ENCODE peak calls at places on chromosomes 3 and 15, in seven cellular contexts. W is HepG2, T is A549, C is ovary, F is sigmoid colon, R is stomach, Y is suprapubic skin. L is an unnamed sample.

GRCh38 chr3:28240440-28240839 is 979 bp upstream of the CMC1 start:
- DNase-seq in W (peak), T (no peak), C (no peak), F (no peak), R (no peak), Y (no peak), L (no peak)

GRCh38 chr3:114745322-114746240 is 401.5 kb downstream of the ZBTB20 start:
- DNase-seq in W (peak), T (peak), C (no peak), F (no peak), R (no peak), Y (no peak), L (peak)

GRCh38 chr3:30964612-30965011 is 70.2 kb upstream of the GADL1 start:
- DNase-seq in W (no peak), T (no peak), C (no peak), F (no peak), R (no peak), Y (no peak), L (no peak)

GRCh38 chr3:13567684-13568514 is 19.0 kb downstream of the FBLN2 start:
- DNase-seq in W (no peak), T (no peak), C (no peak), F (no peak), R (no peak), Y (no peak), L (no peak)

GRCh38 chr3:98325055-98325454 is 28.6 kb upstream of the OR5K4 start:
- DNase-seq in W (no peak), T (no peak), C (no peak), F (no peak), R (peak), Y (no peak), L (no peak)

GRCh38 chr3:52455283-52456168 is at the start of gene NISCH:
- DNase-seq in W (peak), T (peak), C (peak), F (peak), R (peak), Y (peak), L (peak)

GRCh38 chr3:188772886-188773285 is 398.9 kb upstream of the TPRG1 start:
- DNase-seq in W (peak), T (peak), C (peak), F (no peak), R (peak), Y (no peak), L (no peak)

GRCh38 chr3:101574388-101575156 is 592 bp downstream of the PCNP start:
- DNase-seq in W (peak), T (peak), C (peak), F (peak), R (peak), Y (peak), L (peak)

GRCh38 chr3:129576514-129577345 is 29.7 kb downstream of the PLXND1 start:
- DNase-seq in W (peak), T (no peak), C (no peak), F (peak), R (peak), Y (no peak), L (peak)

GRCh38 chr15:63407612-63408011 is 26.0 kb upstream of the CA12 start:
- DNase-seq in W (no peak), T (no peak), C (no peak), F (no peak), R (no peak), Y (no peak), L (no peak)

GRCh38 chr3:124700880-124701684 is 29.2 kb upstream of the UMPS start:
- DNase-seq in W (peak), T (no peak), C (no peak), F (no peak), R (no peak), Y (no peak), L (no peak)

GRCh38 chr3:183534249-183534648 is 21.3 kb downstream of the KLHL6 start:
- DNase-seq in W (no peak), T (no peak), C (no peak), F (no peak), R (no peak), Y (no peak), L (no peak)

GRCh38 chr15:94655249-94655648 is 423.9 kb downstream of the MCTP2 start:
- DNase-seq in W (no peak), T (no peak), C (no peak), F (no peak), R (no peak), Y (no peak), L (no peak)

DNA sequence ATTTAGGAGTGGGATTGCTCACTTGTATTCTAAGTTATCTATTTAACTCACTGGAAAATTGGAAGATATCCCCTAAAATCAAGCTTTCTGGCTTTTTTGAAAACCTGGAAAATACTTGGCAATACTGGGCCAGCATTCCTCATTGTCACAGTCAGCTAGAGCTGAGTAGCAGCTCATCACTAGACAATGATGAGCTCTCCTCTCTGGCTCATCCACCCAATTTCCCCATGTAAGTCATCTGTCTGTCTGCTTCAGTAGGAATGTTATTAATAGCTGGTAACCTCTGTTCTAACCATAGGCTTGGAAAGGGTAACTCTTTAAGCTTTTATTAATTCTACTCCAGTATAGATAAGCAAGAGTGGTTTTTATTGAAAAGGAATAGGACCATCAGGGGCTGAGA is 39.7 kb upstream of the PIK3R4 start:
- DNase-seq in W (no peak), T (no peak), C (no peak), F (no peak), R (no peak), Y (no peak), L (no peak)
- TF ChIP-seq CTCF in W (no peak), T (no peak), C (no peak), F (no peak), R (no peak), Y (no peak), L (no peak)

GRCh38 chr3:172653004-172653403 is 57.9 kb downstream of the NCEH1 start:
- DNase-seq in W (no peak), T (no peak), C (no peak), F (no peak), R (no peak), Y (no peak), L (no peak)
- TF ChIP-seq EP300 in W (no peak), T (no peak), C (no peak), F (no peak), R (no peak), Y (no peak), L (no peak)

GRCh38 chr15:64693134-64693533 is 82.3 kb downstream of the RBPMS2 start:
- DNase-seq in W (peak), T (no peak), C (peak), F (peak), R (peak), Y (no peak), L (no peak)

GRCh38 chr15:64690008-64690407 is 85.4 kb downstream of the RBPMS2 start:
- DNase-seq in W (no peak), T (no peak), C (no peak), F (no peak), R (no peak), Y (no peak), L (no peak)

GRCh38 chr15:64688770-64689169 is 86.6 kb downstream of the RBPMS2 start:
- DNase-seq in W (no peak), T (no peak), C (no peak), F (no peak), R (no peak), Y (no peak), L (no peak)

GRCh38 chr15:64692166-64692565 is 83.2 kb downstream of the RBPMS2 start:
- DNase-seq in W (no peak), T (no peak), C (no peak), F (no peak), R (no peak), Y (no peak), L (no peak)

GRCh38 chr15:64690578-64691296 is 84.7 kb downstream of the RBPMS2 start:
- DNase-seq in W (no peak), T (no peak), C (no peak), F (no peak), R (no peak), Y (no peak), L (no peak)
- TF ChIP-seq CTCF in W (no peak), T (peak), C (no peak), F (no peak), R (no peak), Y (no peak), L (no peak)

DNA sequence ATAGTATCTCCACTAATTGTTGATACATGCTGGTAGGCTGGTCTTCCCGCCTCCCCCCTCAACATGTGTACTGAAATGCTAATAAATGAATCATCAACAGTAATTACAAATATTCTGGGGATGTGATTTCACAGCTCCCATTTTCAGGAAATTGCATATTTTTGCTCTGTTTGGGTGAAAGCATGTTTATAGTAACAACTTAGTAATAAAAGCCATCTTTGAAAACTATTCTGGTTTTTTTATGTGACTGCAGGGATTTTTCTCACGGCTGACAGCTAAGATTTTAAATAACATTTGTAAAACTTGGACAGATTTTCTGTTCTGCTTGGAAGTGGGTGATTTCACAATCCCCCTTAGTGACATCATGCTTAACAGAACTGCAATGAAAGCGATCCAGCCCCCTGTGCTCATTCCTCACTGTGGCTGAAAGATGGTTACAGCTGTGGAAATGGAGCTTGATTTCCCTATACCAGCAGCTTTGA is 25.6 kb upstream of the FAM174B start:
- DNase-seq in W (no peak), T (no peak), C (peak), F (peak), R (no peak), Y (no peak), L (no peak)
- TF ChIP-seq EP300 in W (no peak), T (no peak), C (no peak), F (peak), R (no peak), Y (no peak), L (peak)

GRCh38 chr15:68699881-68700394 is 120.8 kb downstream of the ANP32A start:
- DNase-seq in W (no peak), T (no peak), C (peak), F (peak), R (no peak), Y (no peak), L (no peak)

GRCh38 chr15:68698708-68699107 is 119.9 kb downstream of the CORO2B start:
- DNase-seq in W (no peak), T (no peak), C (no peak), F (no peak), R (no peak), Y (no peak), L (no peak)

GRCh38 chr15:68699124-68699880 is 120.5 kb downstream of the CORO2B start:
- DNase-seq in W (no peak), T (no peak), C (no peak), F (no peak), R (no peak), Y (no peak), L (no peak)

GRCh38 chr15:68701886-68702285 is 118.8 kb downstream of the ANP32A start:
- DNase-seq in W (no peak), T (no peak), C (no peak), F (no peak), R (no peak), Y (no peak), L (no peak)

DNA sequence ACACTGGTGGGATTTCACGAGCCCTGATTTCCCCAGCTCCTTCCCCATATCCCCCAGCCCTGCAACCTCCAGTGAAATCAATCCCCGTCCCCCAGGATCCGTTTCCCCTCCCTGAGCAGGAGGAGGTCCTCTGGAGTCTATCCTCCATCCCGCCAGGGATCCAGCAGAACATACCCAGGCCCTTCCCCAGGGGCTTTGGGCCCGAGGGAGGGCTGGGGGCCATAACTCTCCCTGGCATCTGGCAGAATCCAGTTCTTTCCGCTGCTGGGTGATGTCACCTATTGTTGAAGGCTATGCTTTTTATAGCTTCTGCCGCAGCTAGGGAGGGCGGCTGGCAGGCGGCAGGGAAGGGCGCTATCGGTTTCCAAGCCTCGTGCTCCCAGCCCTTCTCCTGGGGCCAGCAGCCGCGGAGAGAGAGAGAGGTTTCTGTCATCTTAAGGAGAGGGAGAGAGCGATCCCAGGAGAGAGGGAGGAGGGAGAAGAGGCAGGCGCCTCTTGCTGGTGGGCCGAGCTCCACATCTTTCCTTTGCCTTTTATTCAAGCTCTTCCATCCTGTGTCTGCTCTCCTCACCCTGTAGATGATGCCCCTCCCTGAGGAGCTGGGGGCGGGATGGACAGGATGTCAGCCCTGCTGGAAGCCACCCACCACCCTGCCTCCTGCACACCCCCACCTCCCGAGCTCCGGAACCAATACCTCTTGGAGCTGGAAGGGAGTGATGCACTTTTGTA is 120.1 kb downstream of the ANP32A start:
- DNase-seq in W (no peak), T (no peak), C (peak), F (peak), R (no peak), Y (no peak), L (no peak)
- TF ChIP-seq CTCF in W (no peak), T (no peak), C (no peak), F (no peak), R (no peak), Y (peak), L (no peak)

DNA sequence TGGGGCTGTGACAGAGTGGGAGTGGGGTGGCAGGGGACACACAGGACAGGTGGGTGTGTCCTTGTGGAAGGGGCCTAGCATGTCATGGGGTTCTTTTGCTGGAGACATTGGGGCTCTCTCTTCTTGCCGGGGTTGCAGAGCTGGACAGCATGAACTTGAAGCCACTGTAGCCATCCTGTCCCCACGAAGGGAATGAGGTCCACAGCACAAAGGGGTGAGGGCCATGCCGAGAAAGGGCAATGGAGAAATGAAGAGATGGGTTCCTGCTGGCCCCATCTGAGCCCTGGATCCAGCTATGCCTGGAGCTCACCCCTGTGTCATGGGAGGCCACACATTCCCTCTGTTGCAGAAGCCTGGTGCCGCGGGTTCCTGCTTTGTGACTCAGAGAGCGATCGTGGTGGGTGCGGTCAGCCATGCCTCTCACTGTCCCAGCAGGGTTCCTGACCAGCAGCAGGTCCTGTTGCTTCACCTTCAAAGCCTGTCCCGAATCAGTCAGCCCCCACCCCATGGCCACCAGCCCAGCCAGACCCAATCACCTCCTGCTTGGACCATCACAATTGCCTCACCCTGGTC is 50.0 kb downstream of the DNAJB8 start:
- DNase-seq in W (peak), T (peak), C (no peak), F (no peak), R (peak), Y (no peak), L (no peak)
- TF ChIP-seq EP300 in W (no peak), T (no peak), C (no peak), F (no peak), R (no peak), Y (no peak), L (no peak)